ENCODE peak calls at places on chromosomes 11 and 22, in nine cellular contexts. One of them, this sample, is unnamed.

GRCh38 chr11:128469220-128469619 is 118.1 kb downstream of the ETS1 start:
- DNase-seq in stimulated activated CD8-positive, alpha-beta memory T cell treated with anti-CD3 and anti-CD28 coated beads, Interleukin-15, amount 100 ng/mL, for 24 hours: no peak
- DNase-seq in HT1080: no peak
- DNase-seq in NCI-H460: no peak
- DNase-seq in brain microvascular endothelial cell: no peak
- DNase-seq in NCI-H82: no peak
- DNase-seq in AG10803: no peak
- DNase-seq in EL: no peak
- DNase-seq in Daoy: no peak
- DNase-seq in this sample: no peak

GRCh38 chr22:36405221-36405631 is 17.5 kb upstream of the MYH9 start:
- DNase-seq in stimulated activated CD8-positive, alpha-beta memory T cell treated with anti-CD3 and anti-CD28 coated beads, Interleukin-15, amount 100 ng/mL, for 24 hours: no peak
- DNase-seq in HT1080: no peak
- DNase-seq in AG10803: no peak
- DNase-seq in Daoy: no peak
- DNase-seq in brain microvascular endothelial cell: no peak
- DNase-seq in EL: no peak
- DNase-seq in NCI-H460: no peak
- DNase-seq in NCI-H82: no peak
- DNase-seq in this sample: no peak

GRCh38 chr11:111303476-111303875 is 5.1 kb downstream of the POU2AF3 start:
- DNase-seq in NCI-H82: peak
- DNase-seq in AG10803: no peak
- DNase-seq in EL: no peak
- DNase-seq in brain microvascular endothelial cell: no peak
- DNase-seq in HT1080: no peak
- DNase-seq in stimulated activated CD8-positive, alpha-beta memory T cell treated with anti-CD3 and anti-CD28 coated beads, Interleukin-15, amount 100 ng/mL, for 24 hours: no peak
- DNase-seq in NCI-H460: no peak
- DNase-seq in Daoy: no peak
- DNase-seq in this sample: peak

GRCh38 chr11:118980191-118980881 is 8.8 kb downstream of the FOXR1 start:
- DNase-seq in stimulated activated CD8-positive, alpha-beta memory T cell treated with anti-CD3 and anti-CD28 coated beads, Interleukin-15, amount 100 ng/mL, for 24 hours: no peak
- DNase-seq in NCI-H82: no peak
- DNase-seq in EL: no peak
- DNase-seq in Daoy: no peak
- DNase-seq in HT1080: no peak
- DNase-seq in brain microvascular endothelial cell: no peak
- DNase-seq in AG10803: no peak
- DNase-seq in NCI-H460: no peak
- DNase-seq in this sample: no peak

GRCh38 chr11:15665368-15665871 is 550.7 kb downstream of the INSC start:
- DNase-seq in EL: peak
- DNase-seq in Daoy: peak
- DNase-seq in stimulated activated CD8-positive, alpha-beta memory T cell treated with anti-CD3 and anti-CD28 coated beads, Interleukin-15, amount 100 ng/mL, for 24 hours: no peak
- DNase-seq in HT1080: peak
- DNase-seq in AG10803: peak
- DNase-seq in NCI-H460: no peak
- DNase-seq in brain microvascular endothelial cell: peak
- DNase-seq in NCI-H82: no peak
- DNase-seq in this sample: no peak

GRCh38 chr22:48708558-48709245 is 1119.0 kb downstream of the BRD1 start:
- DNase-seq in NCI-H82: no peak
- DNase-seq in brain microvascular endothelial cell: no peak
- DNase-seq in AG10803: no peak
- DNase-seq in Daoy: no peak
- DNase-seq in EL: no peak
- DNase-seq in stimulated activated CD8-positive, alpha-beta memory T cell treated with anti-CD3 and anti-CD28 coated beads, Interleukin-15, amount 100 ng/mL, for 24 hours: no peak
- DNase-seq in HT1080: no peak
- DNase-seq in NCI-H460: no peak
- DNase-seq in this sample: no peak

GRCh38 chr11:84396521-84396920 is 1110.4 kb upstream of the CCDC90B start:
- DNase-seq in HT1080: no peak
- DNase-seq in AG10803: peak
- DNase-seq in NCI-H82: no peak
- DNase-seq in stimulated activated CD8-positive, alpha-beta memory T cell treated with anti-CD3 and anti-CD28 coated beads, Interleukin-15, amount 100 ng/mL, for 24 hours: no peak
- DNase-seq in NCI-H460: no peak
- DNase-seq in Daoy: no peak
- DNase-seq in EL: no peak
- DNase-seq in brain microvascular endothelial cell: no peak
- DNase-seq in this sample: no peak

GRCh38 chr11:35688023-35688422 is 25.4 kb downstream of the TRIM44 start:
- DNase-seq in HT1080: peak
- DNase-seq in brain microvascular endothelial cell: peak
- DNase-seq in NCI-H460: no peak
- DNase-seq in AG10803: peak
- DNase-seq in EL: peak
- DNase-seq in Daoy: peak
- DNase-seq in NCI-H82: no peak
- DNase-seq in stimulated activated CD8-positive, alpha-beta memory T cell treated with anti-CD3 and anti-CD28 coated beads, Interleukin-15, amount 100 ng/mL, for 24 hours: no peak
- DNase-seq in this sample: peak

GRCh38 chr11:66264893-66265292 is 3.5 kb upstream of the RAB1B start:
- DNase-seq in EL: no peak
- DNase-seq in brain microvascular endothelial cell: no peak
- DNase-seq in NCI-H82: peak
- DNase-seq in NCI-H460: no peak
- DNase-seq in HT1080: no peak
- DNase-seq in stimulated activated CD8-positive, alpha-beta memory T cell treated with anti-CD3 and anti-CD28 coated beads, Interleukin-15, amount 100 ng/mL, for 24 hours: no peak
- DNase-seq in Daoy: no peak
- DNase-seq in AG10803: no peak
- DNase-seq in this sample: no peak

GRCh38 chr11:64894070-64894811 is 15.8 kb upstream of the EHD1 start:
- DNase-seq in NCI-H82: peak
- DNase-seq in EL: peak
- DNase-seq in NCI-H460: peak
- DNase-seq in Daoy: peak
- DNase-seq in AG10803: peak
- DNase-seq in stimulated activated CD8-positive, alpha-beta memory T cell treated with anti-CD3 and anti-CD28 coated beads, Interleukin-15, amount 100 ng/mL, for 24 hours: peak
- DNase-seq in brain microvascular endothelial cell: peak
- DNase-seq in HT1080: peak
- DNase-seq in this sample: peak